ENCODE peak calls at places on chromosomes 4 and X, in four cellular contexts. N is heart right ventricle, O is hepatocyte, I is fibroblast of lung. A is an unnamed sample.

GRCh38 chr4:97912151-97912550 is 231.1 kb downstream of the STPG2 start:
- DNase-seq in N (no peak), I (no peak), O (peak; percentile 40), A (no peak)

GRCh38 chrX:46762963-46763362 is 4.0 kb upstream of the SLC9A7 start:
- DNase-seq in I (no peak), O (no peak), N (no peak), A (no peak)

GRCh38 chr4:25949166-25949748 is 35.2 kb downstream of the SMIM20 start:
- DNase-seq in N (no peak), O (peak; percentile 79), I (peak; percentile 16), A (no peak)

GRCh38 chrX:67544281-67544680 is 460 bp downstream of the AR start:
- DNase-seq in I (peak; percentile 19), O (peak; percentile 16), N (peak; percentile 6), A (peak; percentile 69)

GRCh38 chr4:77194989-77195388 is 38.0 kb downstream of the CCNG2 start:
- DNase-seq in O (no peak), I (no peak), N (no peak), A (no peak)

GRCh38 chr4:26751004-26751403 is 109.6 kb upstream of the STIM2 start:
- DNase-seq in N (no peak), I (no peak), O (no peak), A (no peak)

GRCh38 chr4:83025563-83025962 is 9.4 kb upstream of the COPS4 start:
- DNase-seq in I (no peak), O (no peak), N (no peak), A (no peak)

GRCh38 chr4:83438719-83439118 is 16.9 kb downstream of the HELQ start:
- DNase-seq in O (no peak), I (no peak), N (no peak), A (no peak)

GRCh38 chr4:2712261-2712842 is 43.8 kb downstream of the TNIP2 start:
- DNase-seq in N (no peak), I (peak; percentile 14), O (no peak), A (no peak)

GRCh38 chrX:100341111-100341510 is 69.0 kb downstream of the PCDH19 start:
- DNase-seq in O (no peak), I (no peak), N (no peak), A (no peak)

GRCh38 chr4:186808635-186809018 is 85.0 kb upstream of the FAT1 start:
- DNase-seq in O (peak; percentile 16), N (no peak), I (peak; percentile 53), A (no peak)

GRCh38 chr4:6535706-6536105 is 39.3 kb upstream of the MAN2B2 start:
- DNase-seq in N (no peak), I (no peak), O (no peak), A (no peak)

GRCh38 chrX:24219320-24219719 is 69.8 kb downstream of the ZFX start:
- DNase-seq in I (no peak), N (no peak), O (no peak), A (no peak)

GRCh38 chr4:142811034-142811433 is 35.1 kb downstream of the INPP4B start:
- DNase-seq in O (no peak), I (no peak), N (no peak), A (no peak)

GRCh38 chrX:29237972-29238371 is 650.7 kb downstream of the IL1RAPL1 start:
- DNase-seq in O (no peak), I (no peak), N (no peak), A (no peak)

GRCh38 chr4:152166567-152166966 is 369.3 kb downstream of the FBXW7 start:
- DNase-seq in I (peak; percentile 9), N (no peak), O (peak; percentile 40), A (no peak)

GRCh38 chr4:85557016-85557901 is 82.3 kb downstream of the ARHGAP24 start:
- DNase-seq in N (no peak), O (no peak), I (no peak), A (no peak)

GRCh38 chr4:1669850-1670249 is 14.3 kb downstream of the FAM53A start:
- DNase-seq in O (no peak), N (no peak), I (no peak), A (no peak)

GRCh38 chr4:52950226-52950625 is 88.1 kb downstream of the RASL11B start:
- DNase-seq in N (no peak), I (no peak), O (no peak), A (no peak)

GRCh38 chr4:1928356-1929235 is 57.4 kb downstream of the NSD2 start:
- DNase-seq in O (no peak), N (no peak), I (no peak), A (no peak)

GRCh38 chr4:153115322-153116100 is 88.7 kb upstream of the TRIM2 start:
- DNase-seq in N (peak; percentile 37), I (peak; percentile 72), O (peak; percentile 47), A (no peak)

GRCh38 chr4:22435652-22436051 is 80.2 kb downstream of the ADGRA3 start:
- DNase-seq in O (peak; percentile 14), N (no peak), I (no peak), A (no peak)

GRCh38 chr4:169649545-169650226 is 29.3 kb downstream of the CLCN3 start:
- DNase-seq in O (no peak), I (peak; percentile 69), N (peak; percentile 56), A (peak; percentile 74)

GRCh38 chrX:136660896-136661295 is 12.9 kb downstream of the CD40LG start:
- DNase-seq in O (no peak), N (no peak), I (no peak), A (no peak)

GRCh38 chr4:138835833-138836521 is 179.6 kb upstream of the NOCT start:
- DNase-seq in I (peak; percentile 7), O (peak; percentile 66), N (peak; percentile 51), A (peak; percentile 73)

GRCh38 chrX:109632906-109633504 is 8.0 kb upstream of the KCNE5 start:
- DNase-seq in I (peak; percentile 45), N (no peak), O (peak; percentile 30), A (no peak)

GRCh38 chrX:115694028-115694427 is 133.1 kb downstream of the PLS3 start:
- DNase-seq in O (no peak), N (no peak), I (no peak), A (no peak)

GRCh38 chrX:119228506-119229290 is 7.4 kb upstream of the PGRMC1 start:
- DNase-seq in O (peak; percentile 23), I (peak; percentile 85), N (no peak), A (no peak)

GRCh38 chr4:113534698-113535097 is 226.8 kb downstream of the CAMK2D start:
- DNase-seq in I (peak; percentile 69), O (no peak), N (no peak), A (no peak)

GRCh38 chrX:19640693-19641374 is 125.5 kb upstream of the MAP3K15 start:
- DNase-seq in O (no peak), I (no peak), N (no peak), A (no peak)

GRCh38 chr4:105859233-105859632 is 36.0 kb upstream of the NPNT start:
- DNase-seq in O (no peak), I (peak; percentile 83), N (no peak), A (no peak)

GRCh38 chr4:140140566-140140965 is 13.4 kb downstream of the MAML3 start:
- DNase-seq in I (no peak), O (no peak), N (no peak), A (no peak)
- H3K4me1 ChIP-seq in I (peaks cover 15% of the 10 kb centered on the region), O (peaks cover 32% of the 10 kb centered on the region), N (peaks cover 6% of the 10 kb centered on the region), A (no peaks in the 10 kb centered on the region)

GRCh38 chr4:79049840-79050520 is 110.7 kb upstream of the PAQR3 start:
- DNase-seq in I (no peak), O (no peak), N (no peak), A (no peak)
- H3K4me3 ChIP-seq in I (peak overlapping the region; percentile 6), O (no peak overlapping the region), N (no peak overlapping the region), A (no peak overlapping the region)

DNA sequence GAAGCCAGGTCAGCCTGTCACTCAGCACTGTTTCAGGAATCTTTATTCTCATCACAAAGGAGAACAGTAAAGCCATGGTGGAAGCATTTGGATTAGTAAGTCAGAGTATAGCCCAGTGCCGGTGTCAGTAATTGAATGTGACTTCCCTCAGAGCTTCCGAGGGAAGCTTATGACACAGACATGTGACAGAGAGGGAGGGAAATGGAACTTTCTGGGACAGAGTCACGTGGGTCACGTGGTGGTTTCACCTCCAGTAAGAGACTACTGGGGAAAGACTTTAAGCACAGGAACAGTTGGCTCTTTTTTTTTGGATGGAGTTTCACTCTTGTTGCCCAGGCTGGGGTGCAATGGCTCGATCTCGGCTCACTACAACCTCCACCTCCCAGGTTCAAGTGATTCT is 53.3 kb upstream of the CCDC160 start:
- DNase-seq in O (no peak), I (no peak), N (no peak), A (no peak)
- H3K4me1 ChIP-seq in O (no peaks in the 10 kb centered on the region), I (no peaks in the 10 kb centered on the region), N (no peaks in the 10 kb centered on the region), A (no peaks in the 10 kb centered on the region)

GRCh38 chr4:84492737-84493091 is 6.4 kb downstream of the NKX6-1 start:
- DNase-seq in I (no peak), O (no peak), N (no peak), A (no peak)
- H3K4me3 ChIP-seq in I (no peak overlapping the region), O (no peak overlapping the region), N (peak overlapping the region; percentile 4), A (peak overlapping the region; percentile 36)

DNA sequence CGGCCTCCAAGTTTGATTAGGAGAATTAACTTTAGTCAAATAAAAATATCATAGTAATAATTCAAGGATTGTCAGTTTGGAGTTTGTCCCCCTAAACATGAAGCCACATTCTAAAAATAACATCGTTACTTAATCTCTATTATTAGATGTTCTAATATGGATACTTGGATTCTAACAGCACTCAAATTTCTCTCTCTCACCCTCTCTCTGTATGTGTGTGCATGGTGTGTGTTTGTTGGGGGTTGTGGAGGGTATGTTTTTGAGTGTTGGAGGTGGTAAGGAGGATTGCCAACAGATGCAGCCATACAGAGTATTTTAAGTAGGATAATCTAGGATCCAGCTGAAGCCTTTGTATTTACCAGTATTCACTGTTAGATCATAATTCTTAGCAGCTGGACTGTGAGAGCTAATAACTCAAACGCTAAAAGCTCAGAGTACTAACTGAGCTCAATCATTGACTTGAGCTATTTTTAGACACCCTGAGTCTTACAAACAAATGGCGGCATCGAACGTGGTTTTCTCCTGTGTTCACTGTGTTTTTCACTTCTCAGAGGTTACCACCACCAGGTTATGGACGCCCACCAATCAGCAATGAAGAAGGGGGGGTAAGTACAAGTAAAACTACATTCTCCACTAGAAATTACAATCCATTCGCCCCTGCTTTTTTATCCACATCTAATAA is 8.8 kb downstream of the ENAM start:
- DNase-seq in N (no peak), O (peak; percentile 30), I (peak; percentile 16), A (no peak)
- H3K4me1 ChIP-seq in N (peaks cover 8% of the 10 kb centered on the region), O (no peaks in the 10 kb centered on the region), I (no peaks in the 10 kb centered on the region), A (no peaks in the 10 kb centered on the region)

DNA sequence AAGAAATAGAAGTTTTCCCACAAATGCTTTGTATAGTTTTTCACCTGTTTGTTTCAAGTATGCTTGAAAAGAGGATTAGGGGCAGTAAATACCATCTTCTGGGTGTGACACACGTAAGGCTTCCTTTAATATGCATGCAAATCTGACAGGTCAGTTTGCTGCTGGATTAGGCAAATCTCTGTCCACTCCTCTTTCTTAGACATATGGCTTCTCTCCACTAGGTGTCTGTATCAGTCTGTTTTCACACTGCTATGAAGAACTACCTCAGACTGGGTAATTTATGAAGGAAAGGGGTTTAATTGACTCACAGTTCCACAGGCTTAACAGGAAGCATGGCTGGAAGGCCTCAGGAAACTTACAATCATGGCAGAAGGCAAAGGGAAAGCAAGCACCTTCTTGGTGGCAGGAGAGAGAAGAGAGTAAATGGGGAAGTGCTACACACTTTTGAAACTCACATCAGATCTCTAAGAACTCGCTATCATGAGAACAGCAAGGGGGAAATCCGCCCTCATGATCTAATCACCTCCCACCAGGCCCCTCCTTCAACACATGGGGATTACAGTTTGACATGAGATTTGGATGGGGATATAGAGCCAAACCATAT is 66.9 kb downstream of the TAB3 start:
- DNase-seq in I (no peak), O (peak; percentile 7), N (no peak), A (no peak)
- H3K4me3 ChIP-seq in I (no peak overlapping the region), O (no peak overlapping the region), N (no peak overlapping the region), A (no peak overlapping the region)

A was measured in right cardiac atrium.